ENCODE peak calls at places on chromosomes 6 and 20, in six cellular contexts. One of them, this sample, is unnamed.

GRCh38 chr20:19692100-19692499 is 66.0 kb upstream of the RIN2 start:
- DNase-seq in osteoblast: no peak
- DNase-seq in left lung: no peak
- DNase-seq in cardiac muscle cell: peak
- DNase-seq in CD4-positive, alpha-beta memory T cell: no peak
- DNase-seq in tibial artery: no peak
- DNase-seq in this sample: no peak

GRCh38 chr20:1867495-1868260 is 27.5 kb upstream of the SIRPA start:
- DNase-seq in osteoblast: no peak
- DNase-seq in left lung: no peak
- DNase-seq in cardiac muscle cell: peak
- DNase-seq in CD4-positive, alpha-beta memory T cell: no peak
- DNase-seq in tibial artery: no peak
- DNase-seq in this sample: no peak

GRCh38 chr6:136962661-136963060 is 40.6 kb downstream of the SLC35D3 start:
- DNase-seq in osteoblast: no peak
- DNase-seq in left lung: no peak
- DNase-seq in cardiac muscle cell: no peak
- DNase-seq in CD4-positive, alpha-beta memory T cell: no peak
- DNase-seq in tibial artery: no peak
- DNase-seq in this sample: no peak

GRCh38 chr6:137767931-137768690 is 98.9 kb upstream of the TNFAIP3 start:
- DNase-seq in osteoblast: no peak
- DNase-seq in left lung: no peak
- DNase-seq in cardiac muscle cell: peak
- DNase-seq in CD4-positive, alpha-beta memory T cell: peak
- DNase-seq in tibial artery: no peak
- DNase-seq in this sample: no peak

GRCh38 chr6:52176550-52176949 is 9.6 kb upstream of the IL17A start:
- DNase-seq in osteoblast: no peak
- DNase-seq in left lung: no peak
- DNase-seq in cardiac muscle cell: no peak
- DNase-seq in CD4-positive, alpha-beta memory T cell: peak
- DNase-seq in tibial artery: no peak
- DNase-seq in this sample: no peak

GRCh38 chr6:46736913-46737312 is 1.7 kb upstream of the PLA2G7 start:
- DNase-seq in osteoblast: no peak
- DNase-seq in left lung: no peak
- DNase-seq in cardiac muscle cell: no peak
- DNase-seq in CD4-positive, alpha-beta memory T cell: no peak
- DNase-seq in tibial artery: no peak
- DNase-seq in this sample: no peak

GRCh38 chr6:40377173-40377806 is 209.9 kb downstream of the LRFN2 start:
- DNase-seq in osteoblast: no peak
- DNase-seq in left lung: no peak
- DNase-seq in cardiac muscle cell: no peak
- DNase-seq in CD4-positive, alpha-beta memory T cell: no peak
- DNase-seq in tibial artery: no peak
- DNase-seq in this sample: no peak

GRCh38 chr6:35786272-35786671 is 5.5 kb downstream of the CLPSL1 start:
- DNase-seq in osteoblast: no peak
- DNase-seq in left lung: no peak
- DNase-seq in cardiac muscle cell: no peak
- DNase-seq in CD4-positive, alpha-beta memory T cell: no peak
- DNase-seq in tibial artery: no peak
- DNase-seq in this sample: no peak

GRCh38 chr20:58973179-58973578 is 7.9 kb upstream of the NELFCD start:
- DNase-seq in osteoblast: no peak
- DNase-seq in left lung: no peak
- DNase-seq in cardiac muscle cell: no peak
- DNase-seq in CD4-positive, alpha-beta memory T cell: no peak
- DNase-seq in tibial artery: no peak
- DNase-seq in this sample: no peak

GRCh38 chr6:24154121-24154520 is 28.1 kb downstream of the NRSN1 start:
- DNase-seq in osteoblast: no peak
- DNase-seq in left lung: no peak
- DNase-seq in cardiac muscle cell: no peak
- DNase-seq in CD4-positive, alpha-beta memory T cell: no peak
- DNase-seq in tibial artery: no peak
- DNase-seq in this sample: peak

GRCh38 chr6:167479967-167480653 is 155.2 kb downstream of the TTLL2 start:
- DNase-seq in osteoblast: no peak
- DNase-seq in left lung: no peak
- DNase-seq in cardiac muscle cell: no peak
- DNase-seq in CD4-positive, alpha-beta memory T cell: no peak
- DNase-seq in tibial artery: no peak
- DNase-seq in this sample: no peak

GRCh38 chr6:149234051-149234962 is 83.2 kb upstream of the TAB2 start:
- DNase-seq in osteoblast: peak
- DNase-seq in left lung: no peak
- DNase-seq in cardiac muscle cell: no peak
- DNase-seq in CD4-positive, alpha-beta memory T cell: peak
- DNase-seq in tibial artery: no peak
- DNase-seq in this sample: no peak

GRCh38 chr6:35611235-35611634 is 77.5 kb downstream of the FKBP5 start:
- DNase-seq in osteoblast: no peak
- DNase-seq in left lung: no peak
- DNase-seq in cardiac muscle cell: peak
- DNase-seq in CD4-positive, alpha-beta memory T cell: peak
- DNase-seq in tibial artery: no peak
- DNase-seq in this sample: no peak

GRCh38 chr6:52157301-52157930 is 28.8 kb upstream of the IL17A start:
- DNase-seq in osteoblast: no peak
- DNase-seq in left lung: no peak
- DNase-seq in cardiac muscle cell: peak
- DNase-seq in CD4-positive, alpha-beta memory T cell: no peak
- DNase-seq in tibial artery: no peak
- DNase-seq in this sample: peak

GRCh38 chr20:37933797-37934633 is 31.1 kb downstream of the VSTM2L start:
- DNase-seq in osteoblast: peak
- DNase-seq in left lung: no peak
- DNase-seq in cardiac muscle cell: no peak
- DNase-seq in CD4-positive, alpha-beta memory T cell: no peak
- DNase-seq in tibial artery: no peak
- DNase-seq in this sample: no peak

GRCh38 chr6:79335133-79335674 is 100.7 kb upstream of the HMGN3 start:
- DNase-seq in osteoblast: no peak
- DNase-seq in left lung: no peak
- DNase-seq in cardiac muscle cell: peak
- DNase-seq in CD4-positive, alpha-beta memory T cell: no peak
- DNase-seq in tibial artery: no peak
- DNase-seq in this sample: no peak

GRCh38 chr6:551405-551804 is 105.5 kb downstream of the HUS1B start:
- DNase-seq in osteoblast: no peak
- DNase-seq in left lung: no peak
- DNase-seq in cardiac muscle cell: peak
- DNase-seq in CD4-positive, alpha-beta memory T cell: no peak
- DNase-seq in tibial artery: no peak
- DNase-seq in this sample: no peak

GRCh38 chr6:1704711-1705110 is 95.0 kb downstream of the FOXC1 start:
- DNase-seq in osteoblast: no peak
- DNase-seq in left lung: no peak
- DNase-seq in cardiac muscle cell: no peak
- DNase-seq in CD4-positive, alpha-beta memory T cell: no peak
- DNase-seq in tibial artery: no peak
- DNase-seq in this sample: no peak

GRCh38 chr6:167546611-167547327 is 221.9 kb downstream of the TTLL2 start:
- DNase-seq in osteoblast: no peak
- DNase-seq in left lung: no peak
- DNase-seq in cardiac muscle cell: no peak
- DNase-seq in CD4-positive, alpha-beta memory T cell: no peak
- DNase-seq in tibial artery: no peak
- DNase-seq in this sample: peak

GRCh38 chr6:33744895-33745546 is 1.7 kb downstream of the IP6K3 start:
- DNase-seq in osteoblast: peak
- DNase-seq in left lung: no peak
- DNase-seq in cardiac muscle cell: no peak
- DNase-seq in CD4-positive, alpha-beta memory T cell: no peak
- DNase-seq in tibial artery: no peak
- DNase-seq in this sample: no peak

GRCh38 chr6:47047479-47048411 is 5.6 kb upstream of the ADGRF1 start:
- DNase-seq in osteoblast: peak
- DNase-seq in left lung: no peak
- DNase-seq in cardiac muscle cell: peak
- DNase-seq in CD4-positive, alpha-beta memory T cell: peak
- DNase-seq in tibial artery: no peak
- DNase-seq in this sample: peak

GRCh38 chr6:72861059-72861458 is 239.2 kb downstream of the KCNQ5 start:
- DNase-seq in osteoblast: no peak
- DNase-seq in left lung: no peak
- DNase-seq in cardiac muscle cell: no peak
- DNase-seq in CD4-positive, alpha-beta memory T cell: no peak
- DNase-seq in tibial artery: no peak
- DNase-seq in this sample: no peak

GRCh38 chr20:2421247-2421646 is 40.5 kb downstream of the TGM6 start:
- DNase-seq in osteoblast: no peak
- DNase-seq in left lung: no peak
- DNase-seq in cardiac muscle cell: peak
- DNase-seq in CD4-positive, alpha-beta memory T cell: no peak
- DNase-seq in tibial artery: no peak
- DNase-seq in this sample: no peak

GRCh38 chr20:1294497-1294896 is 28.4 kb downstream of the SNPH start:
- DNase-seq in osteoblast: no peak
- DNase-seq in left lung: no peak
- DNase-seq in cardiac muscle cell: no peak
- DNase-seq in CD4-positive, alpha-beta memory T cell: no peak
- DNase-seq in tibial artery: no peak
- DNase-seq in this sample: no peak

GRCh38 chr20:61911824-61912223 is 153.9 kb downstream of the TAF4 start:
- DNase-seq in osteoblast: no peak
- DNase-seq in left lung: no peak
- DNase-seq in cardiac muscle cell: no peak
- DNase-seq in CD4-positive, alpha-beta memory T cell: no peak
- DNase-seq in tibial artery: no peak
- DNase-seq in this sample: no peak

GRCh38 chr20:59086923-59087322 is 44.3 kb upstream of the PRELID3B start:
- DNase-seq in osteoblast: peak
- DNase-seq in left lung: no peak
- DNase-seq in cardiac muscle cell: no peak
- DNase-seq in CD4-positive, alpha-beta memory T cell: no peak
- DNase-seq in tibial artery: no peak
- DNase-seq in this sample: no peak

GRCh38 chr6:170222498-170223471 is 68.1 kb downstream of the DLL1 start:
- DNase-seq in osteoblast: peak
- DNase-seq in left lung: peak
- DNase-seq in cardiac muscle cell: no peak
- DNase-seq in CD4-positive, alpha-beta memory T cell: no peak
- DNase-seq in tibial artery: peak
- DNase-seq in this sample: peak

GRCh38 chr6:101294676-101295075 is 98.8 kb upstream of the GRIK2 start:
- DNase-seq in osteoblast: no peak
- DNase-seq in left lung: no peak
- DNase-seq in cardiac muscle cell: no peak
- DNase-seq in CD4-positive, alpha-beta memory T cell: no peak
- DNase-seq in tibial artery: no peak
- DNase-seq in this sample: peak

GRCh38 chr6:10486215-10486614 is 34.9 kb upstream of the GCNT2 start:
- DNase-seq in osteoblast: no peak
- DNase-seq in left lung: no peak
- DNase-seq in cardiac muscle cell: no peak
- DNase-seq in CD4-positive, alpha-beta memory T cell: no peak
- DNase-seq in tibial artery: no peak
- DNase-seq in this sample: no peak

GRCh38 chr6:13484827-13485226 is 2.6 kb downstream of the GFOD1 start:
- DNase-seq in osteoblast: no peak
- DNase-seq in left lung: no peak
- DNase-seq in cardiac muscle cell: no peak
- DNase-seq in CD4-positive, alpha-beta memory T cell: no peak
- DNase-seq in tibial artery: no peak
- DNase-seq in this sample: no peak

GRCh38 chr6:13486679-13487121 is 700 bp downstream of the GFOD1 start:
- DNase-seq in osteoblast: peak
- DNase-seq in left lung: peak
- DNase-seq in cardiac muscle cell: peak
- DNase-seq in CD4-positive, alpha-beta memory T cell: peak
- DNase-seq in tibial artery: peak
- DNase-seq in this sample: no peak

GRCh38 chr6:13485303-13485702 is 2.1 kb downstream of the GFOD1 start:
- DNase-seq in osteoblast: no peak
- DNase-seq in left lung: no peak
- DNase-seq in cardiac muscle cell: no peak
- DNase-seq in CD4-positive, alpha-beta memory T cell: no peak
- DNase-seq in tibial artery: no peak
- DNase-seq in this sample: no peak

GRCh38 chr6:13485923-13486557 is 1.4 kb downstream of the GFOD1 start:
- DNase-seq in osteoblast: peak
- DNase-seq in left lung: peak
- DNase-seq in cardiac muscle cell: peak
- DNase-seq in CD4-positive, alpha-beta memory T cell: no peak
- DNase-seq in tibial artery: no peak
- DNase-seq in this sample: no peak

GRCh38 chr6:13484138-13484708 is 3.2 kb downstream of the GFOD1 start:
- DNase-seq in osteoblast: no peak
- DNase-seq in left lung: no peak
- DNase-seq in cardiac muscle cell: no peak
- DNase-seq in CD4-positive, alpha-beta memory T cell: no peak
- DNase-seq in tibial artery: no peak
- DNase-seq in this sample: no peak
- H3K4me3 ChIP-seq in osteoblast: no peak
- H3K4me3 ChIP-seq in left lung: peak
- H3K4me3 ChIP-seq in cardiac muscle cell: no peak
- H3K4me3 ChIP-seq in CD4-positive, alpha-beta memory T cell: no peak
- H3K4me3 ChIP-seq in tibial artery: peak
- H3K4me3 ChIP-seq in this sample: no peak

GRCh38 chr6:157510329-157511188 is 129.6 kb downstream of the ZDHHC14 start:
- DNase-seq in osteoblast: no peak
- DNase-seq in left lung: no peak
- DNase-seq in cardiac muscle cell: no peak
- DNase-seq in CD4-positive, alpha-beta memory T cell: no peak
- DNase-seq in tibial artery: no peak
- DNase-seq in this sample: no peak
- H3K4me3 ChIP-seq in osteoblast: no peak
- H3K4me3 ChIP-seq in left lung: no peak
- H3K4me3 ChIP-seq in cardiac muscle cell: no peak
- H3K4me3 ChIP-seq in CD4-positive, alpha-beta memory T cell: no peak
- H3K4me3 ChIP-seq in tibial artery: no peak
- H3K4me3 ChIP-seq in this sample: no peak

DNA sequence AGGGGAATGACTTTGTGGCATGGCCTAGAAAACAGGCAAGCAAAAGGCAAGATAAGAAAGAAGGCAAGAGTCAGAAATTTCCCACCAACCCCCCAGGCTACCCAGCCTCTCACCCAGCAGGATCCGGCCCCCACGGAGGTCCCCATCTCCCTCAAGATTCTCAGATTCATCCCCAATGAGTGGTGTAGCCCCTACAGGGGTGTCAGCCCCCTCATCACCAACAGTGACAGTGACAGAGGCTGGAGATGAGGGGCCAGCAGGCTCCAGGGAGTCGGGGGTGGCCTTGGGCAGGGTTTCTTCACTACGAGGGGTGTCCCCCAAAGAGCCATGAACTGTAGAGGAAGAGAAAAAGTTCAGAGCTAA is 1.0 kb downstream of the EHMT2 start:
- DNase-seq in osteoblast: no peak
- DNase-seq in left lung: no peak
- DNase-seq in cardiac muscle cell: no peak
- DNase-seq in CD4-positive, alpha-beta memory T cell: no peak
- DNase-seq in tibial artery: no peak
- DNase-seq in this sample: no peak
- H3K4me3 ChIP-seq in osteoblast: peak
- H3K4me3 ChIP-seq in left lung: peak
- H3K4me3 ChIP-seq in cardiac muscle cell: peak
- H3K4me3 ChIP-seq in CD4-positive, alpha-beta memory T cell: no peak
- H3K4me3 ChIP-seq in tibial artery: peak
- H3K4me3 ChIP-seq in this sample: peak

GRCh38 chr6:118558811-118559217 is 10.7 kb downstream of the PLN start:
- DNase-seq in osteoblast: no peak
- DNase-seq in left lung: no peak
- DNase-seq in cardiac muscle cell: peak
- DNase-seq in CD4-positive, alpha-beta memory T cell: peak
- DNase-seq in tibial artery: no peak
- DNase-seq in this sample: no peak
- H3K4me3 ChIP-seq in osteoblast: no peak
- H3K4me3 ChIP-seq in left lung: no peak
- H3K4me3 ChIP-seq in cardiac muscle cell: no peak
- H3K4me3 ChIP-seq in CD4-positive, alpha-beta memory T cell: no peak
- H3K4me3 ChIP-seq in tibial artery: peak
- H3K4me3 ChIP-seq in this sample: no peak

This sample was measured in kidney epithelial cell.